ENCODE peak calls at places on chromosomes 3 and 15, in eight cellular contexts. O, Y, B, H, R, V, U and Q are unnamed samples.

GRCh38 chr15:73912030-73912596 is 14.1 kb upstream of the LOXL1 start:
- DNase-seq in B (no peak), O (no peak), V (no peak), U (no peak), R (no peak), H (no peak), Y (no peak), Q (no peak)

GRCh38 chr3:105594219-105594618 is 227.5 kb downstream of the ALCAM start:
- DNase-seq in V (no peak), B (no peak), R (no peak), Y (no peak), U (no peak), O (peak), H (no peak), Q (peak)

GRCh38 chr3:189282751-189283150 is 111.0 kb downstream of the TPRG1 start:
- DNase-seq in O (no peak), R (no peak), Y (no peak), U (no peak), V (no peak), B (no peak), H (no peak), Q (no peak)

GRCh38 chr3:67964596-67964995 is 310.2 kb upstream of the SUCLG2 start:
- DNase-seq in B (no peak), R (no peak), U (no peak), Y (no peak), V (no peak), H (no peak), O (no peak), Q (no peak)

GRCh38 chr3:141039573-141039972 is 11.6 kb upstream of the SPSB4 start:
- DNase-seq in H (no peak), U (no peak), Y (no peak), R (no peak), B (no peak), O (no peak), V (no peak), Q (no peak)

GRCh38 chr3:27590437-27591320 is 106.5 kb upstream of the SLC4A7 start:
- DNase-seq in B (no peak), H (no peak), V (peak), Y (no peak), O (no peak), U (no peak), R (no peak), Q (peak)

GRCh38 chr3:133644768-133645167 is 17.0 kb downstream of the TOPBP1 start:
- DNase-seq in Y (peak), H (peak), V (no peak), R (no peak), B (no peak), U (no peak), O (peak), Q (peak)

GRCh38 chr3:58178528-58179234 is 32.1 kb downstream of the DNASE1L3 start:
- DNase-seq in U (no peak), O (no peak), H (no peak), V (no peak), R (no peak), Y (no peak), B (no peak), Q (no peak)

GRCh38 chr15:34084086-34084485 is 17.6 kb downstream of the EMC7 start:
- DNase-seq in U (peak), R (no peak), O (peak), Y (peak), V (no peak), H (no peak), B (no peak), Q (no peak)